ENCODE peak calls at places on chromosomes 7 and 10, in four cellular contexts. G, Q, X and L are unnamed samples.

GRCh38 chr10:12720217-12720981 is 281.1 kb downstream of the CCDC3 start:
- DNase-seq in G (peak), Q (peak), X (peak), L (peak)

GRCh38 chr10:69327463-69328345 is 49.4 kb downstream of the HK1 start:
- DNase-seq in G (peak), Q (no peak), X (peak), L (peak)

GRCh38 chr10:8026349-8027259 is 27.9 kb upstream of the GATA3 start:
- DNase-seq in G (no peak), Q (no peak), X (no peak), L (no peak)

GRCh38 chr7:20238754-20239324 is 21.7 kb upstream of the MACC1 start:
- DNase-seq in G (no peak), Q (no peak), X (no peak), L (no peak)

GRCh38 chr10:43958071-43958432 is 309.4 kb upstream of the ZNF32 start:
- DNase-seq in G (no peak), Q (no peak), X (no peak), L (no peak)

GRCh38 chr10:31698169-31698890 is 230.3 kb downstream of the ARHGAP12 start:
- DNase-seq in G (peak), Q (peak), X (no peak), L (peak)

GRCh38 chr10:129531195-129531968 is 64.3 kb downstream of the MGMT start:
- DNase-seq in G (peak), Q (peak), X (no peak), L (peak)

GRCh38 chr7:107782374-107782773 is 20.6 kb downstream of the SLC26A3 start:
- DNase-seq in G (no peak), Q (no peak), X (no peak), L (no peak)

GRCh38 chr10:133391761-133392518 is 2.0 kb upstream of the MTG1 start:
- DNase-seq in G (no peak), Q (no peak), X (peak), L (no peak)

GRCh38 chr7:20828947-20829346 is 42.3 kb upstream of the SP8 start:
- DNase-seq in G (no peak), Q (no peak), X (no peak), L (no peak)

GRCh38 chr7:111933614-111934013 is 272.6 kb downstream of the DOCK4 start:
- DNase-seq in G (no peak), Q (no peak), X (no peak), L (peak)

GRCh38 chr10:43071881-43072650 is 4.8 kb upstream of the RET start:
- DNase-seq in G (no peak), Q (no peak), X (no peak), L (no peak)

GRCh38 chr7:134905375-134905774 is 80.9 kb upstream of the AGBL3 start:
- DNase-seq in G (peak), Q (peak), X (peak), L (peak)

GRCh38 chr10:129963831-129964501 is at the start of gene EBF3:
- DNase-seq in G (peak), Q (no peak), X (peak), L (peak)

GRCh38 chr7:877312-878232 is 1.2 kb downstream of the GET4 start:
- DNase-seq in G (no peak), Q (no peak), X (no peak), L (no peak)

GRCh38 chr7:47404005-47404404 is 177.9 kb downstream of the TNS3 start:
- DNase-seq in G (peak), Q (no peak), X (no peak), L (no peak)

GRCh38 chr7:577971-578370 is 58.3 kb upstream of the PDGFA start:
- DNase-seq in G (no peak), Q (no peak), X (no peak), L (no peak)

GRCh38 chr7:142385528-142386340 is 127.9 kb upstream of the PRSS58 start:
- DNase-seq in G (peak), Q (peak), X (no peak), L (peak)

GRCh38 chr7:101397770-101398324 is 35.2 kb downstream of the COL26A1 start:
- DNase-seq in G (no peak), Q (no peak), X (no peak), L (no peak)
- TF ChIP-seq CTCF in G (no peak), Q (no peak), X (no peak), L (no peak)

DNA sequence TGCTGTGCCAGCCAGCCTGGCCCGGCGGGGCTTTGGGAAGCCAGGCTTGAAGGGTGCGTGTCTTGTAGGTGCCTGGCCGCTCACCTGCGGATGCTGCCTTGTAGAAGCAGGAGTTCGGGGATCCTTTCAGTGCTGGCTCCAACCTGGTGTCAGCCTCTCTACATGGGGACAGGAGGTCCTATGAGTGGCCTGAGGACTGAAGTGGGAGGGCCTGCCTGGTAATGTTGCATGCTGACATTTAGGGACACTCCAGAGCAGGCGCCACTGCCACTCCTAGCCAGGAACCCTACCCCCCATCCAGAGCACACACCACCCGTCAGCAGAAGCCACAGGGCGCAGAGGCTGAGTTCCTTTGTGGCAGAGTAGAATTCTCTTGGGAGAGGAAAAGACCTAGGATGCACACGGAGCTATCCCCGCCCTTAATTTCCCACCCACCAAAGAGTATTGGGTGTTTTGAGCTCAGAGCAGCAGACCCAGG is 603 bp upstream of the INSYN2A start:
- DNase-seq in G (no peak), Q (no peak), X (no peak), L (no peak)
- H3K4me3 ChIP-seq in G (peak), Q (peak), X (no peak), L (peak)

DNA sequence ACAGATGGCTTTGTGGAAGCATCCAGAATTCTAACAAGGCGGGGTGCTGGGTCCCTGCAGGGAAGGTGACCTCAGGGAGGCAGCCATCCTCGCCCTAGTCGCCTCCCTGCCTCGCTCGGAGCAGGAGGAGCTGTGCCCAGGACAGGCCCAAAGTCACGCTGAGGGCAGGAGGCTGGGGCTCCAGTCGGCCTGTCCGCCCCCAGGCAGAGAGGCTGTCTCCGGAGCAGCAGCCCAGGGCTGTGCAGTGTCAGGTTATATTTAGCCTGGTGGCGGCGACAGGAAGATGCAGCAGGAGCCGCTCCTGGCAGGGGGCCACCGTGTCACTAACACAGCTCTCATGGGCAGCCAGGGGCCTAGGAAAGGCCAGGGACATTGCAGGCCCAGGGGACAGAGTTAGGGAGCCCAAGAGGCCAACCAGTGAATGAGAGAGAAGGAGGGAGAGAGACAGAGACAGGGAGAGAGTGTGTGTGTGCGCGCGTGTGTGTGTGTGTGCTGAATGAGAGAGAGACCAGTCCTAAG is 13.5 kb downstream of the KCNH2 start:
- DNase-seq in G (no peak), Q (no peak), X (no peak), L (no peak)
- TF ChIP-seq CTCF in G (no peak), Q (no peak), X (no peak), L (no peak)

GRCh38 chr7:128165927-128166420 is 75.1 kb upstream of the LEP start:
- DNase-seq in G (no peak), Q (no peak), X (no peak), L (no peak)
- H3K4me3 ChIP-seq in G (no peak), Q (no peak), X (no peak), L (no peak)

GRCh38 chr10:9305018-9305655 is 1250.6 kb downstream of the GATA3 start:
- DNase-seq in G (no peak), Q (no peak), X (no peak), L (peak)
- TF ChIP-seq CTCF in G (peak), Q (peak), X (no peak), L (peak)

GRCh38 chr7:128227246-128227645 is 13.8 kb upstream of the LEP start:
- DNase-seq in G (no peak), Q (no peak), X (no peak), L (no peak)

GRCh38 chr7:128231677-128232076 is 9.4 kb upstream of the LEP start:
- DNase-seq in G (no peak), Q (no peak), X (no peak), L (no peak)

GRCh38 chr7:128234475-128234874 is 6.6 kb upstream of the LEP start:
- DNase-seq in G (no peak), Q (no peak), X (no peak), L (no peak)

GRCh38 chr7:128233471-128233870 is 7.6 kb upstream of the LEP start:
- DNase-seq in G (no peak), Q (no peak), X (no peak), L (no peak)

DNA sequence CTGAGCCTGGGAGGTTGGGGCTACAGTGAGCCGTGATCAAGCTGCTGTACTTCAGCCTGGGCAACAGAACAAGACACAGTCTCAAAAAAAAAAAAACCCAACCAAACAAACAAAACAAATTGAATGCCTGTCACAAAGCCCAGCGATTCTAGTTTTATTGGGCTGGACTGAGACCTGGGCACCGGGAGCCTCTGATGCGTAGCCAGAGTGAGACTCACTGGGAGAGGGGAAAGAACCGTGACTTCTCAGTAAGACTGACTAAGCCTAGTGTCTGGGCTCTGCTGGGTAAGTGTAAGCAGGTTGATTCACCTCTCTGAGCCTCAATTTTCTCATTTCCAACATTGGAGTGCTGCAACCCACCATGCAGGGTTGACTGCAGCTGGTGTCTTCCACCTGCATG is 10.1 kb upstream of the LEP start:
- DNase-seq in G (no peak), Q (no peak), X (no peak), L (no peak)
- H3K4me3 ChIP-seq in G (no peak), Q (no peak), X (no peak), L (no peak)

GRCh38 chr7:117750612-117751563 is 122.4 kb downstream of the CTTNBP2 start:
- DNase-seq in G (no peak), Q (no peak), X (no peak), L (peak)
- TF ChIP-seq CTCF in G (peak), Q (peak), X (peak), L (peak)